ENCODE peak calls at places on chromosomes 5 and 9, in four cellular contexts. One of them, this sample, is unnamed.

GRCh38 chr5:159504106-159504856 is 174.0 kb upstream of the IL12B start:
- DNase-seq in left cardiac atrium: no peak
- DNase-seq in CD4-positive, alpha-beta T cell: no peak
- DNase-seq in GM13977: no peak
- DNase-seq in this sample: no peak

GRCh38 chr5:3602713-3603502 is 7.3 kb downstream of the IRX1 start:
- DNase-seq in GM13977: peak
- DNase-seq in left cardiac atrium: peak
- DNase-seq in CD4-positive, alpha-beta T cell: no peak
- DNase-seq in this sample: no peak

GRCh38 chr5:65912311-65912710 is 14.1 kb upstream of the ERBIN start:
- DNase-seq in CD4-positive, alpha-beta T cell: no peak
- DNase-seq in left cardiac atrium: no peak
- DNase-seq in GM13977: no peak
- DNase-seq in this sample: no peak

GRCh38 chr9:107894572-107895261 is 405.1 kb upstream of the KLF4 start:
- DNase-seq in CD4-positive, alpha-beta T cell: no peak
- DNase-seq in left cardiac atrium: no peak
- DNase-seq in GM13977: no peak
- DNase-seq in this sample: no peak

GRCh38 chr5:14920121-14920520 is 48.5 kb upstream of the ANKH start:
- DNase-seq in CD4-positive, alpha-beta T cell: no peak
- DNase-seq in GM13977: no peak
- DNase-seq in left cardiac atrium: no peak
- DNase-seq in this sample: no peak

GRCh38 chr9:107597743-107598217 is 108.2 kb upstream of the KLF4 start:
- DNase-seq in GM13977: no peak
- DNase-seq in CD4-positive, alpha-beta T cell: no peak
- DNase-seq in left cardiac atrium: no peak
- DNase-seq in this sample: no peak

GRCh38 chr5:169044982-169045381 is 256.0 kb downstream of the SLIT3 start:
- DNase-seq in CD4-positive, alpha-beta T cell: no peak
- DNase-seq in left cardiac atrium: no peak
- DNase-seq in GM13977: no peak
- DNase-seq in this sample: no peak

GRCh38 chr9:27019589-27019988 is 14.1 kb upstream of the LRRC19 start:
- DNase-seq in CD4-positive, alpha-beta T cell: no peak
- DNase-seq in GM13977: no peak
- DNase-seq in left cardiac atrium: no peak
- DNase-seq in this sample: no peak

GRCh38 chr5:132485641-132486317 is 4.8 kb downstream of the IRF1 start:
- DNase-seq in GM13977: no peak
- DNase-seq in CD4-positive, alpha-beta T cell: no peak
- DNase-seq in left cardiac atrium: peak
- DNase-seq in this sample: no peak

GRCh38 chr9:17987174-17987573 is 408.3 kb downstream of the SH3GL2 start:
- DNase-seq in GM13977: no peak
- DNase-seq in CD4-positive, alpha-beta T cell: no peak
- DNase-seq in left cardiac atrium: no peak
- DNase-seq in this sample: no peak

GRCh38 chr5:36724429-36725332 is 118.3 kb downstream of the SLC1A3 start:
- DNase-seq in GM13977: peak
- DNase-seq in left cardiac atrium: peak
- DNase-seq in CD4-positive, alpha-beta T cell: peak
- DNase-seq in this sample: no peak

GRCh38 chr5:66661149-66661548 is 65.0 kb downstream of the MAST4 start:
- DNase-seq in GM13977: no peak
- DNase-seq in CD4-positive, alpha-beta T cell: no peak
- DNase-seq in left cardiac atrium: peak
- DNase-seq in this sample: no peak

This sample was measured in T-helper 9 cell.